ENCODE peak calls at places on chromosomes 2 and 18, in six cellular contexts. G, D, K, J, Q and Z are unnamed samples.

GRCh38 chr2:193584522-193584938 is 1389.8 kb upstream of the TMEFF2 start:
- DNase-seq in G (no peak), D (peak; percentile 60), Q (no peak), K (no peak), J (no peak), Z (no peak)

GRCh38 chr2:144659731-144660275 is 139.9 kb upstream of the ZEB2 start:
- DNase-seq in D (no peak), J (peak; percentile 65), G (peak; percentile 82), Q (peak; percentile 30), K (no peak), Z (no peak)

GRCh38 chr18:53152478-53152877 is 812.5 kb downstream of the DCC start:
- DNase-seq in J (no peak), Q (no peak), D (no peak), G (no peak), K (no peak), Z (no peak)

GRCh38 chr2:157307021-157307420 is 18.6 kb downstream of the ERMN start:
- DNase-seq in G (no peak), K (no peak), J (no peak), Q (no peak), D (no peak), Z (no peak)

GRCh38 chr2:84247532-84247931 is 211.5 kb downstream of the SUCLG1 start:
- DNase-seq in D (no peak), K (no peak), Q (no peak), J (no peak), G (no peak), Z (no peak)

GRCh38 chr2:151946856-151947523 is 118.8 kb upstream of the ARL5A start:
- DNase-seq in J (no peak), Q (no peak), K (peak; percentile 16), D (peak; percentile 42), G (peak; percentile 32), Z (no peak)

GRCh38 chr2:98571121-98571701 is 37.1 kb downstream of the COA5 start:
- DNase-seq in K (no peak), J (no peak), D (no peak), Q (no peak), G (no peak), Z (no peak)

GRCh38 chr2:76469066-76469465 is 758.4 kb upstream of the GCFC2 start:
- DNase-seq in Q (no peak), D (no peak), J (no peak), K (no peak), G (no peak), Z (no peak)

GRCh38 chr2:232501331-232501771 is 13.7 kb upstream of the ECEL1 start:
- DNase-seq in K (no peak), Q (no peak), G (no peak), J (no peak), D (no peak), Z (no peak)

GRCh38 chr2:233816334-233816733 is 38.0 kb downstream of the HJURP start:
- DNase-seq in D (no peak), G (no peak), K (no peak), J (peak; percentile 15), Q (no peak), Z (peak; percentile 6)

GRCh38 chr2:212384027-212384426 is 154.6 kb downstream of the ERBB4 start:
- DNase-seq in J (no peak), G (no peak), Q (no peak), D (no peak), K (no peak), Z (no peak)

GRCh38 chr2:85957256-85957655 is 68.5 kb upstream of the ST3GAL5 start:
- DNase-seq in D (no peak), J (no peak), Q (no peak), K (no peak), G (no peak), Z (no peak)

GRCh38 chr18:59393381-59393780 is 34.3 kb upstream of the LMAN1 start:
- DNase-seq in J (no peak), D (no peak), K (no peak), Q (no peak), G (no peak), Z (peak; percentile 3)

GRCh38 chr2:237429761-237430160 is 15.8 kb upstream of the COL6A3 start:
- DNase-seq in Q (no peak), J (peak; percentile 91), G (peak; percentile 90), D (peak; percentile 6), K (no peak), Z (no peak)

GRCh38 chr2:8502316-8502715 is 179.5 kb upstream of the ID2 start:
- DNase-seq in K (no peak), J (peak; percentile 56), D (no peak), G (no peak), Q (no peak), Z (peak; percentile 49)

GRCh38 chr2:236775521-236775920 is 205.9 kb downstream of the ACKR3 start:
- DNase-seq in D (no peak), G (no peak), J (no peak), K (no peak), Q (no peak), Z (no peak)

GRCh38 chr2:109545828-109546713 is 67.7 kb downstream of the SEPTIN10 start:
- DNase-seq in D (peak; percentile 57), Q (no peak), K (peak; percentile 51), G (peak; percentile 53), J (peak; percentile 72), Z (peak; percentile 81)

GRCh38 chr2:32135409-32135808 is 30.3 kb upstream of the SLC30A6 start:
- DNase-seq in K (no peak), G (no peak), J (peak; percentile 33), Q (no peak), D (peak; percentile 50), Z (no peak)
- TF ChIP-seq CTCF in K (peak; percentile 20), G (no peak), J (peak; percentile 18), Q (no peak), D (peak; percentile 21), Z (no peak)

DNA sequence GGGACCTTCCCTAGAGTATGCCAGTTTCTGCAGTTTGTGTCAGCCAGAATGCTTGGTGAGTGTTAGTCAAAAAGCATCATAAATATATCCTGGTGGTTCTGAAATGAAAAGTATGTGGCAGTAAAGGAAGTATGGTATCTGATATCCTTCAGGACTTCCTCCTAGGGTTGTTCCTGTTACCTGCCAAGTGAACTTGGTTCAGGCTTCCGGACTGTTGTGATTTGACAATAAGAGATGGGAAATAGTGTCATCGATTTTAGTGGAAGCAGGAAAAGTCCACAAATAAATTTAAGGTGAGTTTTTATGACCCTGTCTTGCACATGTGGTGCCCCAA is 2.0 kb downstream of the TANC1 start:
- DNase-seq in J (no peak), Q (no peak), G (no peak), K (no peak), D (no peak), Z (no peak)
- H3K4me3 ChIP-seq in J (peak overlapping the region; percentile 77), Q (peak overlapping the region; percentile 87), G (peak overlapping the region; percentile 69), K (peak overlapping the region; percentile 74), D (no peak overlapping the region), Z (peak overlapping the region; percentile 85)

DNA sequence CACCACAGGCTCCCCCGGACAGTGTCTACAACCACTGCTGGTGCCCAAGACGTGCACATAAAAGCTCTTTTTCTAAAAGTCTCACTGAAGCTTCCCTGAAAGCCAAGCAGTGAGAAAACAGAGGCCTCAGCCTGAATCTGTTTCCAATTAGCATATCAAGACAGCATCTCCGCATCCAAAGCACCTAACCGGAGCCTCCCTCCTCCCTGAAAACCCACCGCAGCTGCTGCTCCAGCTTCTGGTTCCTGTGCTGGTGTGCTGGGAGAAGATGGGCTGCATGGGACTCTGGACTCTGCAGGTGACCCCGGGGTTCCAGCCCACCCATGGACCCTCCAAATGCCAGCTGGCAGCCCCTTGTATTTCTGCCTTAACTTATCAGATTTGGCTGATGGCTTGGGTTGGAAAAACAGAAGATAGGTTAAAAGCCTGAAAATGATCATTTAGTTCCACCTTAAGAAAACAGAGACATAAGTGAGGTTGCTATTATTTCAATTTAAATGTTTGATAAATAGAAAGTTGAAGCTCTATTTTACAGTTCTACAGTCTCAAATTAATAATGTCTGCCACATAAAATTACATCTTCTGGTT is 103.3 kb downstream of the TMEM18 start:
- DNase-seq in J (no peak), K (no peak), G (no peak), D (no peak), Q (no peak), Z (no peak)
- H3K36me3 ChIP-seq in J (no peaks in the 10 kb centered on the region), K (no peaks in the 10 kb centered on the region), G (no peaks in the 10 kb centered on the region), D (no peaks in the 10 kb centered on the region), Q (no peaks in the 10 kb centered on the region), Z (no peaks in the 10 kb centered on the region)

GRCh38 chr2:148416248-148416647 is 228.3 kb upstream of the EPC2 start:
- DNase-seq in G (no peak), J (no peak), Q (no peak), K (no peak), D (no peak), Z (no peak)
- TF ChIP-seq CTCF in G (no peak), J (no peak), Q (no peak), K (no peak), D (no peak), Z (no peak)

DNA sequence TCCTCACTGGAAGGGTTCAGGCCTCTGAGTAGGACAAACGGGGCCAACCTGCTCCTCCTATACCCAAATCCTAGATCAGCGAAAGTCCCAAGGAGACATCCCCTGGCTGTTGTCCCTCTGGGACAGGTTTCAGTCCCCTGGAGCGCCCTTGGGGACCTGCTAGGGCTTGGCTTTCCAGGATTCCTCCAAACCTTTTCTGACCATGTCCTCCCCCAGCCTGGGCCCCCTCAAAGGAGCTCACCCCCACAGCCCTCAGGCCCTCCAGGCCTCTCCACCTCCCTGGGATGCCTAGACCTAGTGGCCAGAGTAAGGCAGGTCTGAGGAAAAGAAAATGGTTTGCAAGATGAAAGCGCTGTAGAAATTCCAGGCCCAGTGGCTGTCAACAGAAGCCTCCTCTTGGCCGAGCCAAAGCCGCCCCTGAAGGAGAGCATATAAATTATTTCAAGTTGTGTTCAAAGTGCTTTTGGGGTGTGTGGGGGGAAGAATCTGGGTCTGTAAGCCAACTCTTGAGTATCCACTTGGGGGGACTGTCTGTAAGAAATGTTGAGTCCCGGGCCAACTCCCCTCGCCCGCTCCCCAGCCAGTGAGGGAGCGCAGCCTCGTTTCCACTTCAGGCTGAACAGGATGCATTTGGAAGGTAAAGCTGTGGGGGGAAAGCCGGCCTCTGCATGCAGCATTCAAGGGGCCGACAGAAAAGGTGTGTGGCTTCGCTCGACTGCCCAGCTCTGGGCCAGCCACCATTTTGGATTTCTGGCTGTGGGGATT is 158.6 kb downstream of the DYSF start:
- DNase-seq in J (peak; percentile 41), Q (no peak), D (no peak), K (no peak), G (peak; percentile 12), Z (no peak)
- H3K4me3 ChIP-seq in J (no peak overlapping the region), Q (no peak overlapping the region), D (no peak overlapping the region), K (no peak overlapping the region), G (no peak overlapping the region), Z (no peak overlapping the region)

DNA sequence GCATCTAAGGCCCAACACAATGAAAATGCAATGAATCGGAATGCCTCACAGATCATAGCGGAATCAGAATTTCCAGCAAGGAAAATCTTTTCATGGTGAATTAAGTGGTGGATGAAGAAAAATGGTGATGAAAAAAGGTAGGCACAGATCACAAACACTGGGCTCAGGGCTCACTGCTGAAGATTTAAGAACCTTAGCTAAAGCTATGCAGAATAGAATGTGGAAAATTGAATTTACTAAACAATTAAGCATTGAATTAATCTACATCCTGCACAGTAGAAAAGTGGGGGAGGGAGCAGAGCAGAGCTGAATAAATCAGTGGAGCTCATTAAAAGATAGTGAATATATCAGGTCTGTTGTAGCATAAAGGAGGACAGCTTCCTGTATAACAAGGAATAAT is 26.8 kb downstream of the MEIS1 start:
- DNase-seq in J (no peak), D (no peak), G (no peak), K (no peak), Q (no peak), Z (no peak)
- H3K36me3 ChIP-seq in J (peaks cover 5% of the 10 kb centered on the region), D (no peaks in the 10 kb centered on the region), G (no peaks in the 10 kb centered on the region), K (peaks cover under 1% of the 10 kb centered on the region), Q (no peaks in the 10 kb centered on the region), Z (no peaks in the 10 kb centered on the region)

DNA sequence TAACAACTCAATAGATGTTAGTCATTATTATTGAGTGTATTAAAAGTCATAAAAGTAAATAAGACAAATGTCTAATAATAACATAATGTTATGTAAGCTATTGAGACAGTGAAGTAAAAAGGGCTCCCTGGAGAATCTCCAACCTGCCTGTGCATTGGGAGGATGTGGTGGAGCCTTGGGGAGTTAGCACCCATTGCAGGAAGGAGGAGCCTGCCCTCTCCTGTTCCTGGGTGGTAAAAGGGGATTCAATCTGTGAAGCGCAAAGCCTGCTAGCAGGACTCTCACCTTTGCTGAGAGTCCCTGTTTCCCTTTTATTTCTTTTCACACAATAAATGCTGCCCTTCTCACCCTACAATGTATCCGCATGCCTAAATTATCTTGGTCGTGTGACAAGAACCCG is 206.1 kb downstream of the RAB3GAP1 start:
- DNase-seq in G (no peak), D (no peak), J (no peak), Q (no peak), K (no peak), Z (no peak)
- TF ChIP-seq CTCF in G (no peak), D (no peak), J (no peak), Q (no peak), K (no peak), Z (no peak)